ENCODE peak calls at places on chromosome 10, in eight cellular contexts. G is SK-N-DZ, H is NCI-H1092 treated with DMSO at 0.1 percent for 48 hours, F is coronary artery, L is ELF-1, T is kidney glomerular epithelial cell, V is T-cell, B is heart left ventricle. P is an unnamed sample.

GRCh38 chr10:34899161-34899560 is 84.1 kb upstream of the PARD3 start:
- DNase-seq in G (no peak), H (no peak), F (no peak), L (no peak), T (no peak), V (no peak), B (no peak), P (no peak)

GRCh38 chr10:29386347-29386999 is 97.6 kb downstream of the LYZL1 start:
- DNase-seq in G (peak; percentile 53), H (peak; percentile 52), F (no peak), L (peak; percentile 36), T (peak; percentile 68), V (no peak), B (no peak), P (peak; percentile 62)

GRCh38 chr10:1171182-1171581 is 115.0 kb downstream of the WDR37 start:
- DNase-seq in G (no peak), H (no peak), F (no peak), L (no peak), T (no peak), V (no peak), B (no peak), P (no peak)

GRCh38 chr10:50576995-50577394 is 46.8 kb downstream of the SGMS1 start:
- DNase-seq in G (no peak), H (no peak), F (no peak), L (no peak), T (no peak), V (no peak), B (no peak), P (no peak)

GRCh38 chr10:43215758-43216455 is 51.0 kb downstream of the RASGEF1A start:
- DNase-seq in G (no peak), H (no peak), F (no peak), L (no peak), T (no peak), V (no peak), B (no peak), P (no peak)

GRCh38 chr10:49649294-49649693 is 30.2 kb upstream of the C10orf53 start:
- DNase-seq in G (no peak), H (no peak), F (peak; percentile 56), L (no peak), T (no peak), V (no peak), B (no peak), P (no peak)

GRCh38 chr10:73263948-73264347 is 11.5 kb upstream of the MRPS16 start:
- DNase-seq in G (peak; percentile 16), H (no peak), F (no peak), L (no peak), T (peak; percentile 75), V (no peak), B (no peak), P (peak; percentile 53)

GRCh38 chr10:35641430-35642015 is 573 bp downstream of the FZD8 start:
- DNase-seq in G (peak; percentile 20), H (peak; percentile 2), F (no peak), L (peak; percentile 33), T (no peak), V (no peak), B (peak; percentile 29), P (no peak)

GRCh38 chr10:119821172-119821571 is 51.5 kb downstream of the MCMBP start:
- DNase-seq in G (no peak), H (no peak), F (no peak), L (no peak), T (no peak), V (no peak), B (no peak), P (no peak)

GRCh38 chr10:13222566-13222965 is 11.6 kb downstream of the UCMA start:
- DNase-seq in G (no peak), H (no peak), F (no peak), L (no peak), T (no peak), V (no peak), B (no peak), P (no peak)

GRCh38 chr10:93384006-93384405 is 98.1 kb downstream of the MYOF start:
- DNase-seq in G (no peak), H (no peak), F (no peak), L (peak; percentile 79), T (no peak), V (no peak), B (no peak), P (peak; percentile 33)

GRCh38 chr10:50398383-50398782 is 147.1 kb upstream of the ASAH2 start:
- DNase-seq in G (no peak), H (no peak), F (no peak), L (no peak), T (no peak), V (no peak), B (no peak), P (no peak)

GRCh38 chr10:102299873-102300272 is 54.5 kb downstream of the GBF1 start:
- DNase-seq in G (no peak), H (no peak), F (no peak), L (no peak), T (peak; percentile 75), V (no peak), B (no peak), P (no peak)

GRCh38 chr10:8811201-8811600 is 756.7 kb downstream of the GATA3 start:
- DNase-seq in G (no peak), H (no peak), F (no peak), L (no peak), T (no peak), V (no peak), B (no peak), P (no peak)

GRCh38 chr10:10960534-10960933 is 57.1 kb upstream of the CELF2 start:
- DNase-seq in G (no peak), H (no peak), F (no peak), L (no peak), T (no peak), V (no peak), B (no peak), P (no peak)

GRCh38 chr10:129955591-129956284 is 8.3 kb downstream of the EBF3 start:
- DNase-seq in G (no peak), H (no peak), F (no peak), L (no peak), T (peak; percentile 34), V (no peak), B (no peak), P (peak; percentile 53)

GRCh38 chr10:52420656-52421055 is 106.6 kb downstream of the DKK1 start:
- DNase-seq in G (no peak), H (no peak), F (no peak), L (no peak), T (no peak), V (no peak), B (no peak), P (no peak)

GRCh38 chr10:21329995-21330627 is 195.4 kb downstream of the SKIDA1 start:
- DNase-seq in G (no peak), H (no peak), F (no peak), L (no peak), T (peak; percentile 63), V (no peak), B (no peak), P (peak; percentile 96)

GRCh38 chr10:95422196-95422595 is 131.4 kb upstream of the PDLIM1 start:
- DNase-seq in G (no peak), H (no peak), F (no peak), L (no peak), T (no peak), V (no peak), B (no peak), P (no peak)

GRCh38 chr10:121516483-121516882 is 81.8 kb downstream of the FGFR2 start:
- DNase-seq in G (no peak), H (no peak), F (no peak), L (no peak), T (no peak), V (no peak), B (no peak), P (no peak)

GRCh38 chr10:18713077-18713476 is 53.8 kb downstream of the ARL5B start:
- DNase-seq in G (no peak), H (no peak), F (no peak), L (no peak), T (peak; percentile 91), V (no peak), B (no peak), P (peak; percentile 86)

GRCh38 chr10:122286872-122287271 is 15.8 kb downstream of the BTBD16 start:
- DNase-seq in G (no peak), H (no peak), F (no peak), L (peak; percentile 84), T (peak; percentile 48), V (no peak), B (peak; percentile 60), P (peak; percentile 62)

GRCh38 chr10:101563007-101563406 is 25.1 kb downstream of the POLL start:
- DNase-seq in G (no peak), H (no peak), F (peak; percentile 36), L (no peak), T (no peak), V (no peak), B (no peak), P (no peak)

GRCh38 chr10:43595739-43596298 is 10.4 kb upstream of the ZNF485 start:
- DNase-seq in G (no peak), H (no peak), F (no peak), L (no peak), T (no peak), V (no peak), B (no peak), P (no peak)

GRCh38 chr10:80356563-80356999 is at the start of the genes DYDC1 and DYDC2:
- DNase-seq in G (peak; percentile 70), H (peak; percentile 79), F (no peak), L (peak; percentile 82), T (peak; percentile 2), V (peak; percentile 33), B (peak; percentile 27), P (no peak)

GRCh38 chr10:985361-985760 is 2.9 kb upstream of the GTPBP4 start:
- DNase-seq in G (no peak), H (no peak), F (no peak), L (no peak), T (no peak), V (no peak), B (no peak), P (no peak)

GRCh38 chr10:126384269-126384873 is 3.9 kb downstream of the ADAM12 start:
- DNase-seq in G (no peak), H (no peak), F (no peak), L (no peak), T (peak; percentile 72), V (no peak), B (no peak), P (peak; percentile 60)

GRCh38 chr10:19014034-19014433 is 34.6 kb upstream of the MALRD1 start:
- DNase-seq in G (no peak), H (no peak), F (no peak), L (no peak), T (no peak), V (no peak), B (no peak), P (no peak)

GRCh38 chr10:24791129-24791733 is 67.5 kb upstream of the ARHGAP21 start:
- DNase-seq in G (no peak), H (no peak), F (no peak), L (no peak), T (no peak), V (no peak), B (no peak), P (no peak)

GRCh38 chr10:32379314-32379949 is 32.5 kb upstream of the EPC1 start:
- DNase-seq in G (peak; percentile 45), H (peak; percentile 94), F (no peak), L (peak; percentile 75), T (peak; percentile 94), V (no peak), B (no peak), P (peak; percentile 93)